ENCODE peak calls at places on chromosomes 2 and 18, in five cellular contexts. R is activated CD8-positive, alpha-beta T cell treated with anti-CD3 and anti-CD28 coated beads for 36 hours; U is lung; F is brain microvascular endothelial cell; Y is neural crest cell. T is an unnamed sample.
A peak's percentile ranks its signal among the peaks of the same experiment; 100 is the strongest.

GRCh38 chr18:9333441-9334350 is 877 bp upstream of the TWSG1 start:
- DNase-seq in F (no peak), Y (peak; percentile 3), R (peak; percentile 58), U (no peak), T (no peak)

GRCh38 chr2:139217641-139218040 is 437.5 kb upstream of the NXPH2 start:
- DNase-seq in Y (no peak), F (no peak), R (no peak), U (no peak), T (no peak)

GRCh38 chr2:2492800-2493199 is 161.7 kb upstream of the MYT1L start:
- DNase-seq in U (no peak), F (no peak), R (no peak), Y (no peak), T (no peak)

GRCh38 chr2:64876137-64876647 is 113.0 kb upstream of the SLC1A4 start:
- DNase-seq in Y (no peak), F (peak; percentile 50), R (no peak), U (no peak), T (no peak)

GRCh38 chr2:62042944-62043343 is 137.5 kb downstream of the COMMD1 start:
- DNase-seq in R (no peak), U (no peak), Y (no peak), F (no peak), T (no peak)

GRCh38 chr2:134120160-134120717 is 133.6 kb upstream of the MGAT5 start:
- DNase-seq in U (no peak), R (no peak), F (no peak), Y (peak; percentile 8), T (no peak)

GRCh38 chr2:234300393-234300792 is 196.5 kb downstream of the ARL4C start:
- DNase-seq in Y (no peak), F (no peak), R (no peak), U (no peak), T (no peak)

GRCh38 chr2:51413726-51414125 is 381.8 kb upstream of the NRXN1 start:
- DNase-seq in Y (no peak), U (no peak), F (no peak), R (no peak), T (no peak)

GRCh38 chr2:18154259-18154658 is 275.8 kb downstream of the KCNS3 start:
- DNase-seq in R (no peak), U (no peak), Y (no peak), F (no peak), T (no peak)

GRCh38 chr2:158024288-158024898 is 77.3 kb upstream of the UPP2 start:
- DNase-seq in F (peak; percentile 33), U (peak; percentile 39), Y (peak; percentile 58), R (peak; percentile 70), T (no peak)

GRCh38 chr18:79523738-79524180 is 128.0 kb downstream of the NFATC1 start:
- DNase-seq in F (no peak), U (no peak), Y (no peak), R (peak; percentile 96), T (no peak)

GRCh38 chr18:35028556-35028955 is 12.7 kb upstream of the MAPRE2 start:
- DNase-seq in U (no peak), F (no peak), R (no peak), Y (no peak), T (no peak)

GRCh38 chr18:45852631-45853030 is 27.2 kb downstream of the SIGLEC15 start:
- DNase-seq in R (no peak), F (no peak), U (no peak), Y (no peak), T (no peak)

GRCh38 chr2:66872056-66872821 is 437.3 kb downstream of the MEIS1 start:
- DNase-seq in U (no peak), F (peak; percentile 89), R (no peak), Y (no peak), T (no peak)

GRCh38 chr2:142596334-142597088 is 281.0 kb upstream of the KYNU start:
- DNase-seq in Y (no peak), F (peak; percentile 7), R (no peak), U (no peak), T (no peak)

DNA sequence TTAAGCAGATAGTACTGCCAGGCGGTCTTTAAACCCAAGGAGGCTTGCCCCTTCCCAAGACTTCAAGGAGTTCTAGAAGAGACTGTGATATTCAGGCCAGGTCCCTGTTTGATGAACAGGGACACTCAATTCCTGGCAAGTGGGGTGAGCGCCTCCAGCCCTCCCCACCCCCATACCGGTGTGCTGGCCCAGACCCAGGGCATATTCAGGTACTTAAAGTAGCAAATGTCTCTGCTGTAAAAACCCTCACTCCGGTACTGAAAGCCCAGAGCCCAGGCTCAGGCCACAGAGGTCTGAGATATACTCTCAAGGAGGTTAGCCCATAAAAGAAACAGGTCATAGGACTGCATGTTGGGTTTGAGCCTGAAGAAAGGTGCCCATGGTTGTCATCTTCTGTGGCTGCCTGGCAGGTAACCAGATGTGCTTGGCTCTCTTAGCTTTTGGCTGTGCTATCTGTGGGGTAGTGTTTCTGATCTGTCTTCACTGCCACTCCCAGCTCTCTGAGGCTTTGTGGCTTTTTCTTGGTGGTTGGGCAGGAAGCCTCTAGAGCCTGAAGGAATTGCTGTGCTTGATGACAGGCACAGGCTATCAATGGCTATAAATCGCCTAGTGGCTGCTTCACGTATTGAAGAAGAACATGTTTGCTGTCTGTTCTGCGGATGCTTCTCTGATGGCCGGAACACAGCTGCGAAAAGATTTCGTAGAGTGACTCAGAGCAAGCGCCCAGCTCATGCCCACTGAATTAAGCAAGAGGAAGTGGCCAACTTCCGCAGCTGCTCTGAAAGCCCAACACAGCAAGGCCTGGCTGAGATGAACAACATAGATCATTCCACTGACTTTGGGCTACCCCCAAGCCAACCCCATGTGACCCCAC is 63.3 kb upstream of the ALPP start:
- DNase-seq in R (peak; percentile 91), F (peak; percentile 59), U (peak; percentile 65), Y (no peak), T (no peak)
- TF ChIP-seq CTCF in R (peak; percentile 70), F (peak; percentile 51), U (peak; percentile 3), Y (no peak), T (peak; percentile 10)

GRCh38 chr2:164703915-164704706 is 82.8 kb upstream of the GRB14 start:
- DNase-seq in F (no peak), R (no peak), U (no peak), Y (no peak), T (no peak)
- TF ChIP-seq CTCF in F (peak; percentile 27), R (no peak), U (no peak), Y (no peak), T (no peak)

GRCh38 chr2:79275197-79275596 is 115.6 kb upstream of the REG3A start:
- DNase-seq in R (no peak), Y (no peak), U (no peak), F (no peak), T (no peak)
- TF ChIP-seq CTCF in R (no peak), Y (peak; percentile 31), U (no peak), F (no peak), T (peak; percentile 33)

GRCh38 chr18:63422862-63423304 is 607 bp upstream of the VPS4B start:
- DNase-seq in R (no peak), U (no peak), Y (no peak), F (no peak), T (peak; percentile 54)
- TF ChIP-seq CTCF in R (no peak), U (no peak), Y (no peak), F (peak; percentile 9), T (no peak)

GRCh38 chr2:27977623-27978312 is 87.2 kb downstream of the BABAM2 start:
- DNase-seq in Y (no peak), R (peak; percentile 70), F (peak; percentile 91), U (no peak), T (no peak)
- TF ChIP-seq CTCF in Y (no peak), R (no peak), F (no peak), U (no peak), T (no peak)

DNA sequence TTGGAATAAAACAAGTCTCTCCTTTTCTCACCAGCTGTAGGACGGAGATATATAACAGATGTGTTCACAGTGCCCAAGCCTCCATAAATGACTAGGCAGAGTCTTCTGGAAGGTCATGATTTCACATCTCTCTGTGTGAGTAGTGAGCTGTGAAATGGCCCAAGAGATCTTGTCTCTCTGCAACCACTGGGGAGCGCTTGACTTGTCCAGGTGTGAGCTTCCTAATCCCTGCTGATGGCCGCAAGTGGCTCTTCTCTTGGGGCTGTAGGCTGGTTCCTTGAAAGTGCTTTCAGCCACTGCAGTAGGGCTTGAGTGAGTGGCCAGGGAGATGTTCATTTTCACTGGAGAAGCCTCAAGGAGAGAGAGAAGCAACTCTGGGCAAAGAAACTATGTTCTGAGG is 38.1 kb upstream of the OTOS start:
- DNase-seq in R (no peak), U (no peak), Y (no peak), F (no peak), T (no peak)
- TF ChIP-seq CTCF in R (no peak), U (no peak), Y (no peak), F (no peak), T (no peak)

DNA sequence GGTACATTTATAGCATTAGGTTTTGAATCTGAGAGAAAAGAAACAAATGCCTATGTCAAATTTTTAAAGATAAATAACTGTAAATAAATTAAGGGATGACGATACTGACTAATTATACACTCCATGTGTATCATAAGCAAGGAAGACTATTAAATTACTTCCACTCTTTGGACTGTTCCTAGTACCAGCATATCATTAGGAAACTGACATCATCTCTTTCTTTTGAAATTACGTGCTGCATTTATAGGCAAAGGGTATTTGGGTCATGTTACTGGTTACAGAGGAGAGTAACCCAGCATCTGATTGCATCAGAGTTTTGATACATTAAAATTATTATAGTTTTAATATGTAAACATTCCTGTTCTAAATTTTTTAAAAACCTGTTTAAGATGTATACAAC is 309.7 kb downstream of the XIRP2 start:
- DNase-seq in F (no peak), R (no peak), U (no peak), Y (no peak), T (no peak)
- TF ChIP-seq CTCF in F (no peak), R (no peak), U (no peak), Y (no peak), T (no peak)

DNA sequence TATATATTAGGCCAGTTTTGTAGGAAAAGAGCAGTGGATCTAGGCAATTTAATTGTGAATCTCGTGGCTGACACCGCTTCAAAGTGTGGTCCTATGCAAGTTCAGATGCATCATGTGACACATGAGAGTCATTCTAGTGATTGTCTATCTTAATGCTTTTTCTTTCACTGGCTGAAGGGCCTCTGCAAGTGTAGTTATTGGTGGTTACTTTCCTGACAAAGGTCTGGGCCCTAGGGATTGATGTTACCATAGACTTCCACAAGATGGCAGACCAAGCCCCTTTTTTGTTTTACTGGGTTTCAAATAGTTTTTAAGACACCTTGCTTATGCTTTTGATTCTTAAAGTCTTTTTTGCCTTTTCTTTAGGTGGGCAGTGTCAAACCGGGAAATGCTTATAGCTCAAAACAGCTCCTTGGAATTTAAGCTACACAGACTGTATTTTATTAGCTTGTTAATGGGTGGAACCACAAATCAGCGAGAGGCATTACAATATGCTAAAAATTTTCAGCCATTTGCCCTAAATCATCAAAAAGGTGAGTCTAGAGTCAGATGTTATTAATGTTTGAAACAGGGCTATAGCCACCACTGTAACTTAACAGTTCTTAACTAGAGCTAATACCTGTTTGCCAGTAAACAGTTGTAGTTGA is 25.9 kb downstream of the CD8A start:
- DNase-seq in R (peak; percentile 69), U (no peak), Y (peak; percentile 34), F (peak; percentile 48), T (no peak)
- TF ChIP-seq CTCF in R (peak; percentile 75), U (peak; percentile 31), Y (peak; percentile 77), F (peak; percentile 77), T (peak; percentile 65)

T was measured in mesothelial cell of epicardium.